ENCODE peak calls at places on chromosomes 7 and 10, in ten cellular contexts. One of them, this sample, is unnamed. For H3K9me3, the result is how much of the 10 kb centered on the place peaks cover.

GRCh38 chr10:691216-691615 is 1.7 kb upstream of the DIP2C start:
- DNase-seq in A549: no peak
- DNase-seq in heart right ventricle: no peak
- DNase-seq in H9: no peak
- DNase-seq in body of pancreas: no peak
- DNase-seq in RWPE2: no peak
- DNase-seq in cardiac muscle cell: no peak
- DNase-seq in WERI-Rb-1: no peak
- DNase-seq in kidney: no peak
- DNase-seq in upper lobe of right lung: no peak
- DNase-seq in this sample: no peak

GRCh38 chr10:80154978-80155695 is 22.6 kb downstream of the PLAC9 start:
- DNase-seq in A549: no peak
- DNase-seq in heart right ventricle: no peak
- DNase-seq in H9: no peak
- DNase-seq in body of pancreas: no peak
- DNase-seq in RWPE2: no peak
- DNase-seq in cardiac muscle cell: no peak
- DNase-seq in WERI-Rb-1: no peak
- DNase-seq in kidney: peak
- DNase-seq in upper lobe of right lung: no peak
- DNase-seq in this sample: no peak

GRCh38 chr10:76185476-76186255 is 754.2 kb downstream of the LRMDA start:
- DNase-seq in A549: no peak
- DNase-seq in heart right ventricle: no peak
- DNase-seq in H9: no peak
- DNase-seq in body of pancreas: no peak
- DNase-seq in RWPE2: no peak
- DNase-seq in cardiac muscle cell: no peak
- DNase-seq in WERI-Rb-1: no peak
- DNase-seq in kidney: no peak
- DNase-seq in upper lobe of right lung: no peak
- DNase-seq in this sample: no peak

GRCh38 chr7:116265881-116266280 is 55.5 kb downstream of the TES start:
- DNase-seq in A549: no peak
- DNase-seq in heart right ventricle: no peak
- DNase-seq in H9: no peak
- DNase-seq in body of pancreas: no peak
- DNase-seq in RWPE2: no peak
- DNase-seq in cardiac muscle cell: no peak
- DNase-seq in WERI-Rb-1: no peak
- DNase-seq in kidney: no peak
- DNase-seq in upper lobe of right lung: no peak
- DNase-seq in this sample: no peak

GRCh38 chr10:69951658-69952057 is 101.0 kb upstream of the MACROH2A2 start:
- DNase-seq in A549: no peak
- DNase-seq in heart right ventricle: no peak
- DNase-seq in H9: no peak
- DNase-seq in body of pancreas: no peak
- DNase-seq in RWPE2: no peak
- DNase-seq in cardiac muscle cell: no peak
- DNase-seq in WERI-Rb-1: no peak
- DNase-seq in kidney: no peak
- DNase-seq in upper lobe of right lung: no peak
- DNase-seq in this sample: no peak

GRCh38 chr10:78938695-78939672 is 129.8 kb upstream of the ZMIZ1 start:
- DNase-seq in A549: no peak
- DNase-seq in heart right ventricle: no peak
- DNase-seq in H9: no peak
- DNase-seq in body of pancreas: no peak
- DNase-seq in RWPE2: no peak
- DNase-seq in cardiac muscle cell: no peak
- DNase-seq in WERI-Rb-1: no peak
- DNase-seq in kidney: no peak
- DNase-seq in upper lobe of right lung: peak
- DNase-seq in this sample: no peak

GRCh38 chr10:3248526-3249255 is 76.1 kb upstream of the PITRM1 start:
- DNase-seq in A549: peak
- DNase-seq in heart right ventricle: no peak
- DNase-seq in H9: no peak
- DNase-seq in body of pancreas: no peak
- DNase-seq in RWPE2: no peak
- DNase-seq in cardiac muscle cell: no peak
- DNase-seq in WERI-Rb-1: no peak
- DNase-seq in kidney: no peak
- DNase-seq in upper lobe of right lung: no peak
- DNase-seq in this sample: no peak

GRCh38 chr10:24814568-24815313 is 91.1 kb upstream of the ARHGAP21 start:
- DNase-seq in A549: peak
- DNase-seq in heart right ventricle: no peak
- DNase-seq in H9: no peak
- DNase-seq in body of pancreas: no peak
- DNase-seq in RWPE2: peak
- DNase-seq in cardiac muscle cell: no peak
- DNase-seq in WERI-Rb-1: no peak
- DNase-seq in kidney: no peak
- DNase-seq in upper lobe of right lung: no peak
- DNase-seq in this sample: no peak

GRCh38 chr7:28570113-28570969 is 158.0 kb downstream of the CREB5 start:
- DNase-seq in A549: peak
- DNase-seq in heart right ventricle: no peak
- DNase-seq in H9: no peak
- DNase-seq in body of pancreas: no peak
- DNase-seq in RWPE2: no peak
- DNase-seq in cardiac muscle cell: no peak
- DNase-seq in WERI-Rb-1: no peak
- DNase-seq in kidney: peak
- DNase-seq in upper lobe of right lung: no peak
- DNase-seq in this sample: no peak

GRCh38 chr7:33395340-33395739 is 266.0 kb downstream of the BBS9 start:
- DNase-seq in A549: no peak
- DNase-seq in heart right ventricle: no peak
- DNase-seq in H9: no peak
- DNase-seq in body of pancreas: no peak
- DNase-seq in RWPE2: no peak
- DNase-seq in cardiac muscle cell: no peak
- DNase-seq in WERI-Rb-1: no peak
- DNase-seq in kidney: no peak
- DNase-seq in upper lobe of right lung: no peak
- DNase-seq in this sample: no peak

GRCh38 chr7:92831716-92832622 is 4.4 kb downstream of the CDK6 start:
- DNase-seq in A549: peak
- DNase-seq in heart right ventricle: no peak
- DNase-seq in H9: no peak
- DNase-seq in body of pancreas: no peak
- DNase-seq in RWPE2: peak
- DNase-seq in cardiac muscle cell: no peak
- DNase-seq in WERI-Rb-1: no peak
- DNase-seq in kidney: no peak
- DNase-seq in upper lobe of right lung: no peak
- DNase-seq in this sample: no peak

GRCh38 chr10:75050520-75050919 is 60.9 kb upstream of the SAMD8 start:
- DNase-seq in A549: no peak
- DNase-seq in heart right ventricle: no peak
- DNase-seq in H9: no peak
- DNase-seq in body of pancreas: no peak
- DNase-seq in RWPE2: peak
- DNase-seq in cardiac muscle cell: no peak
- DNase-seq in WERI-Rb-1: no peak
- DNase-seq in kidney: no peak
- DNase-seq in upper lobe of right lung: no peak
- DNase-seq in this sample: no peak

DNA sequence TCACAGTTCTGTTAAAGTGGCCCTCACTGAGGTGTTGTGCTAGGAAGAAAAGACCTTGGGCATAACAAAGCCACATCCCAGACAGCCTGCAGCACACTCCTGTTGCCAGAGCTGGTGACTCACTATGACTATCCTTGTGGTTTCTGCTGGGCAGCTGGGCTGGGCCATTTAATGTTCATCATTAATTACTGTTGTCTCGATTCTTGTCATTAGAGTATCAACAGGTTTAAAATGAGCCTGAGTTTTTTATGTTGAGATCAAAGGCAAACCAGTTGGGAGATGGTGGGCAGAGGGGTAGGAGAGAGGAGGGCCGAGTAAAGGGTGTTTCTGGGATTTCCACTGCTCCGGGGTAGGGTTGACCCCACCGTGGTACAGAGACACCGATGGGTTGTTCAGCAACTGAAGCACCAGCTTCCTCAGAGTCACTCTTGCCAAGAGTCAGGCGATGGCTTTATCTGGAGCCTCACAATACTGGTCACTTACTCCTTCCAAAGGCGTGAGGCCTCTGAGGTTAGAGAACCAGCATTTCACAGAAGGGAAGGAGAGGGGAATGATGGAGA is 128.7 kb upstream of the LYZL1 start:
- DNase-seq in A549: peak
- DNase-seq in heart right ventricle: no peak
- DNase-seq in H9: peak
- DNase-seq in body of pancreas: no peak
- DNase-seq in RWPE2: peak
- DNase-seq in cardiac muscle cell: no peak
- DNase-seq in WERI-Rb-1: no peak
- DNase-seq in kidney: no peak
- DNase-seq in upper lobe of right lung: no peak
- DNase-seq in this sample: peak
- H3K27ac ChIP-seq in A549: peak
- H3K27ac ChIP-seq in heart right ventricle: no peak
- H3K27ac ChIP-seq in H9: peak
- H3K27ac ChIP-seq in body of pancreas: no peak
- H3K27ac ChIP-seq in RWPE2: peak
- H3K27ac ChIP-seq in cardiac muscle cell: no peak
- H3K27ac ChIP-seq in WERI-Rb-1: no peak
- H3K27ac ChIP-seq in kidney: no peak
- H3K27ac ChIP-seq in upper lobe of right lung: no peak
- H3K27ac ChIP-seq in this sample: no peak

DNA sequence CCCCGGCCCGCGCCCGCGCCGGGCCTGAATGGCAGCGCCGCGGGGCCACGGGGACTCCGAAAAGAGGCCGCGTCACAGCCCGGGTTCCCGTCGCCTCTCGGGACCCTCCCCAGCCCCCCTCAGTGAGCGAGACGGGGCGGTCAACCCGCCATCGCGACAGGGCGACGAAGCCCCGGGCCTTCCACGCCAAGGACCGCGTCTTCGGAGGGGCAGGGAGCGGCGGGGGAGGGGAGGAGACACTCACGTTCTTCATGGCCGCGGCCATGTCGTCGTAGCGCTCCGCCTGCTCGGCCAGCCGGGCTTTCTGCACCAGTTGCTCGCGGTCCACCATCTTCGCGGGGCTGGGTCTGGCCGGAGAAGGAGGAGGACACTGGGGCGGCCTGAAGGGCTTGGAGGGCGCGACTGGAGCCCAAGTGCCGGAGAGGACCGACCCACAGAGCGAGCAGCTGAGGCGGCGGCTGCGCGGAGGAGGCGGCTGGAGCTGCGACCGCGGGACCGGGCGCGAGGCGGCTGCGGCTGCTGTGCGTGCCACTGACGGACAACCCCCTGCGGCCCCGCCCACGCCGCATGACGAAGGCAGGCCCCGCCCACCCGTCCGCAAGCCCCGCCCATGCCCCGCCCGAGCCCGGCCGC is at the start of gene YWHAG:
- DNase-seq in A549: peak
- DNase-seq in heart right ventricle: peak
- DNase-seq in H9: peak
- DNase-seq in body of pancreas: peak
- DNase-seq in RWPE2: peak
- DNase-seq in cardiac muscle cell: peak
- DNase-seq in WERI-Rb-1: peak
- DNase-seq in kidney: peak
- DNase-seq in upper lobe of right lung: peak
- DNase-seq in this sample: peak
- TF ChIP-seq CTCF in A549: no peak
- TF ChIP-seq CTCF in heart right ventricle: no peak
- TF ChIP-seq CTCF in H9: no peak
- TF ChIP-seq CTCF in body of pancreas: no peak
- TF ChIP-seq CTCF in RWPE2: no peak
- TF ChIP-seq CTCF in cardiac muscle cell: no peak
- TF ChIP-seq CTCF in WERI-Rb-1: no peak
- TF ChIP-seq CTCF in kidney: no peak
- TF ChIP-seq CTCF in upper lobe of right lung: no peak
- TF ChIP-seq CTCF in this sample: no peak

GRCh38 chr7:63009771-63010170 is 988.9 kb upstream of the ZNF722 start:
- DNase-seq in A549: no peak
- DNase-seq in heart right ventricle: no peak
- DNase-seq in H9: no peak
- DNase-seq in body of pancreas: no peak
- DNase-seq in RWPE2: no peak
- DNase-seq in cardiac muscle cell: no peak
- DNase-seq in WERI-Rb-1: no peak
- DNase-seq in kidney: no peak
- DNase-seq in upper lobe of right lung: no peak
- DNase-seq in this sample: no peak

GRCh38 chr7:63012633-63013183 is 985.9 kb upstream of the ZNF722 start:
- DNase-seq in A549: no peak
- DNase-seq in heart right ventricle: no peak
- DNase-seq in H9: no peak
- DNase-seq in body of pancreas: no peak
- DNase-seq in RWPE2: no peak
- DNase-seq in cardiac muscle cell: no peak
- DNase-seq in WERI-Rb-1: no peak
- DNase-seq in kidney: no peak
- DNase-seq in upper lobe of right lung: no peak
- DNase-seq in this sample: no peak

GRCh38 chr7:63014792-63015191 is 983.9 kb upstream of the ZNF722 start:
- DNase-seq in A549: no peak
- DNase-seq in heart right ventricle: no peak
- DNase-seq in H9: no peak
- DNase-seq in body of pancreas: no peak
- DNase-seq in RWPE2: no peak
- DNase-seq in cardiac muscle cell: no peak
- DNase-seq in WERI-Rb-1: no peak
- DNase-seq in kidney: no peak
- DNase-seq in upper lobe of right lung: no peak
- DNase-seq in this sample: no peak
- H3K9me3 ChIP-seq in A549: under half
- H3K9me3 ChIP-seq in heart right ventricle: under half
- H3K9me3 ChIP-seq in H9: half or more
- H3K9me3 ChIP-seq in body of pancreas: under half
- H3K9me3 ChIP-seq in RWPE2: under half
- H3K9me3 ChIP-seq in cardiac muscle cell: under half
- H3K9me3 ChIP-seq in WERI-Rb-1: under half
- H3K9me3 ChIP-seq in kidney: under half
- H3K9me3 ChIP-seq in upper lobe of right lung: under half
- H3K9me3 ChIP-seq in this sample: half or more

GRCh38 chr10:63657812-63658211 is 136.6 kb downstream of the REEP3 start:
- DNase-seq in A549: no peak
- DNase-seq in heart right ventricle: no peak
- DNase-seq in H9: no peak
- DNase-seq in body of pancreas: no peak
- DNase-seq in RWPE2: no peak
- DNase-seq in cardiac muscle cell: no peak
- DNase-seq in WERI-Rb-1: no peak
- DNase-seq in kidney: no peak
- DNase-seq in upper lobe of right lung: no peak
- DNase-seq in this sample: no peak

GRCh38 chr10:63646491-63646890 is 125.3 kb downstream of the REEP3 start:
- DNase-seq in A549: no peak
- DNase-seq in heart right ventricle: no peak
- DNase-seq in H9: no peak
- DNase-seq in body of pancreas: no peak
- DNase-seq in RWPE2: no peak
- DNase-seq in cardiac muscle cell: no peak
- DNase-seq in WERI-Rb-1: no peak
- DNase-seq in kidney: no peak
- DNase-seq in upper lobe of right lung: no peak
- DNase-seq in this sample: no peak

GRCh38 chr10:63651864-63652263 is 130.7 kb downstream of the REEP3 start:
- DNase-seq in A549: no peak
- DNase-seq in heart right ventricle: no peak
- DNase-seq in H9: no peak
- DNase-seq in body of pancreas: no peak
- DNase-seq in RWPE2: no peak
- DNase-seq in cardiac muscle cell: no peak
- DNase-seq in WERI-Rb-1: no peak
- DNase-seq in kidney: no peak
- DNase-seq in upper lobe of right lung: no peak
- DNase-seq in this sample: no peak
- H3K27ac ChIP-seq in A549: no peak
- H3K27ac ChIP-seq in heart right ventricle: no peak
- H3K27ac ChIP-seq in H9: no peak
- H3K27ac ChIP-seq in body of pancreas: no peak
- H3K27ac ChIP-seq in RWPE2: no peak
- H3K27ac ChIP-seq in cardiac muscle cell: no peak
- H3K27ac ChIP-seq in WERI-Rb-1: no peak
- H3K27ac ChIP-seq in kidney: no peak
- H3K27ac ChIP-seq in upper lobe of right lung: no peak
- H3K27ac ChIP-seq in this sample: no peak

This sample was measured in endodermal cell.